ENCODE peak calls at places on chromosome X, in six cellular contexts. One of them, this sample, is unnamed.

GRCh38 chrX:133412246-133412645 is 3.0 kb downstream of the GPC4 start:
- DNase-seq in Right ventricle myocardium inferior: no peak
- DNase-seq in T-cell: no peak
- DNase-seq in stimulated activated CD4-positive, alpha-beta T cell treated with anti-CD3 and anti-CD28 coated beads, Interleukin-12 subunit alpha, Interleukin-12 subunit beta, amount 100 ng/mL, for 24 hours: no peak
- DNase-seq in GM19239: no peak
- DNase-seq in lower leg skin: no peak
- DNase-seq in this sample: no peak

GRCh38 chrX:24231169-24231568 is 81.6 kb downstream of the ZFX start:
- DNase-seq in Right ventricle myocardium inferior: no peak
- DNase-seq in T-cell: no peak
- DNase-seq in stimulated activated CD4-positive, alpha-beta T cell treated with anti-CD3 and anti-CD28 coated beads, Interleukin-12 subunit alpha, Interleukin-12 subunit beta, amount 100 ng/mL, for 24 hours: no peak
- DNase-seq in GM19239: no peak
- DNase-seq in lower leg skin: no peak
- DNase-seq in this sample: peak

GRCh38 chrX:153380691-153381090 is 20.5 kb downstream of the PNMA6E start:
- DNase-seq in Right ventricle myocardium inferior: no peak
- DNase-seq in T-cell: no peak
- DNase-seq in stimulated activated CD4-positive, alpha-beta T cell treated with anti-CD3 and anti-CD28 coated beads, Interleukin-12 subunit alpha, Interleukin-12 subunit beta, amount 100 ng/mL, for 24 hours: no peak
- DNase-seq in GM19239: no peak
- DNase-seq in lower leg skin: no peak
- DNase-seq in this sample: no peak

GRCh38 chrX:48998391-48998790 is 3.7 kb downstream of the GRIPAP1 start:
- DNase-seq in Right ventricle myocardium inferior: no peak
- DNase-seq in T-cell: no peak
- DNase-seq in stimulated activated CD4-positive, alpha-beta T cell treated with anti-CD3 and anti-CD28 coated beads, Interleukin-12 subunit alpha, Interleukin-12 subunit beta, amount 100 ng/mL, for 24 hours: no peak
- DNase-seq in GM19239: no peak
- DNase-seq in lower leg skin: no peak
- DNase-seq in this sample: no peak

GRCh38 chrX:153782871-153783270 is 2.0 kb downstream of the SRPK3 start:
- DNase-seq in Right ventricle myocardium inferior: no peak
- DNase-seq in T-cell: no peak
- DNase-seq in stimulated activated CD4-positive, alpha-beta T cell treated with anti-CD3 and anti-CD28 coated beads, Interleukin-12 subunit alpha, Interleukin-12 subunit beta, amount 100 ng/mL, for 24 hours: no peak
- DNase-seq in GM19239: no peak
- DNase-seq in lower leg skin: no peak
- DNase-seq in this sample: no peak

GRCh38 chrX:150696264-150696789 is 3.1 kb downstream of the MTMR1 start:
- DNase-seq in Right ventricle myocardium inferior: no peak
- DNase-seq in T-cell: no peak
- DNase-seq in stimulated activated CD4-positive, alpha-beta T cell treated with anti-CD3 and anti-CD28 coated beads, Interleukin-12 subunit alpha, Interleukin-12 subunit beta, amount 100 ng/mL, for 24 hours: no peak
- DNase-seq in GM19239: no peak
- DNase-seq in lower leg skin: no peak
- DNase-seq in this sample: no peak

GRCh38 chrX:138034136-138034535 is 468.2 kb downstream of the ZIC3 start:
- DNase-seq in Right ventricle myocardium inferior: no peak
- DNase-seq in T-cell: no peak
- DNase-seq in stimulated activated CD4-positive, alpha-beta T cell treated with anti-CD3 and anti-CD28 coated beads, Interleukin-12 subunit alpha, Interleukin-12 subunit beta, amount 100 ng/mL, for 24 hours: no peak
- DNase-seq in GM19239: no peak
- DNase-seq in lower leg skin: no peak
- DNase-seq in this sample: no peak

GRCh38 chrX:150227873-150228272 is 135.2 kb upstream of the MAMLD1 start:
- DNase-seq in Right ventricle myocardium inferior: no peak
- DNase-seq in T-cell: no peak
- DNase-seq in stimulated activated CD4-positive, alpha-beta T cell treated with anti-CD3 and anti-CD28 coated beads, Interleukin-12 subunit alpha, Interleukin-12 subunit beta, amount 100 ng/mL, for 24 hours: no peak
- DNase-seq in GM19239: no peak
- DNase-seq in lower leg skin: no peak
- DNase-seq in this sample: no peak

GRCh38 chrX:13903405-13903804 is 86.5 kb upstream of the GPM6B start:
- DNase-seq in Right ventricle myocardium inferior: no peak
- DNase-seq in T-cell: no peak
- DNase-seq in stimulated activated CD4-positive, alpha-beta T cell treated with anti-CD3 and anti-CD28 coated beads, Interleukin-12 subunit alpha, Interleukin-12 subunit beta, amount 100 ng/mL, for 24 hours: no peak
- DNase-seq in GM19239: no peak
- DNase-seq in lower leg skin: no peak
- DNase-seq in this sample: no peak

GRCh38 chrX:153966841-153967535 is 4.6 kb downstream of the HCFC1 start:
- DNase-seq in Right ventricle myocardium inferior: no peak
- DNase-seq in T-cell: no peak
- DNase-seq in stimulated activated CD4-positive, alpha-beta T cell treated with anti-CD3 and anti-CD28 coated beads, Interleukin-12 subunit alpha, Interleukin-12 subunit beta, amount 100 ng/mL, for 24 hours: no peak
- DNase-seq in GM19239: no peak
- DNase-seq in lower leg skin: no peak
- DNase-seq in this sample: no peak

GRCh38 chrX:39946822-39947221 is 150.9 kb downstream of the BCOR start:
- DNase-seq in Right ventricle myocardium inferior: no peak
- DNase-seq in T-cell: no peak
- DNase-seq in stimulated activated CD4-positive, alpha-beta T cell treated with anti-CD3 and anti-CD28 coated beads, Interleukin-12 subunit alpha, Interleukin-12 subunit beta, amount 100 ng/mL, for 24 hours: no peak
- DNase-seq in GM19239: no peak
- DNase-seq in lower leg skin: no peak
- DNase-seq in this sample: peak

GRCh38 chrX:119690921-119691716 is 1.8 kb downstream of the SEPTIN6 start:
- DNase-seq in Right ventricle myocardium inferior: no peak
- DNase-seq in T-cell: no peak
- DNase-seq in stimulated activated CD4-positive, alpha-beta T cell treated with anti-CD3 and anti-CD28 coated beads, Interleukin-12 subunit alpha, Interleukin-12 subunit beta, amount 100 ng/mL, for 24 hours: no peak
- DNase-seq in GM19239: no peak
- DNase-seq in lower leg skin: no peak
- DNase-seq in this sample: peak

GRCh38 chrX:74514384-74514783 is 93.1 kb downstream of the SLC16A2 start:
- DNase-seq in Right ventricle myocardium inferior: no peak
- DNase-seq in T-cell: no peak
- DNase-seq in stimulated activated CD4-positive, alpha-beta T cell treated with anti-CD3 and anti-CD28 coated beads, Interleukin-12 subunit alpha, Interleukin-12 subunit beta, amount 100 ng/mL, for 24 hours: no peak
- DNase-seq in GM19239: no peak
- DNase-seq in lower leg skin: no peak
- DNase-seq in this sample: no peak

GRCh38 chrX:9464435-9465371 is at the start of gene TBL1X:
- DNase-seq in Right ventricle myocardium inferior: peak
- DNase-seq in T-cell: peak
- DNase-seq in stimulated activated CD4-positive, alpha-beta T cell treated with anti-CD3 and anti-CD28 coated beads, Interleukin-12 subunit alpha, Interleukin-12 subunit beta, amount 100 ng/mL, for 24 hours: no peak
- DNase-seq in GM19239: peak
- DNase-seq in lower leg skin: peak
- DNase-seq in this sample: peak

GRCh38 chrX:149898554-149898953 is 17.6 kb downstream of the MAGEA8 start:
- DNase-seq in Right ventricle myocardium inferior: no peak
- DNase-seq in T-cell: no peak
- DNase-seq in stimulated activated CD4-positive, alpha-beta T cell treated with anti-CD3 and anti-CD28 coated beads, Interleukin-12 subunit alpha, Interleukin-12 subunit beta, amount 100 ng/mL, for 24 hours: no peak
- DNase-seq in GM19239: no peak
- DNase-seq in lower leg skin: no peak
- DNase-seq in this sample: no peak

GRCh38 chrX:34659575-34659974 is 2.5 kb upstream of the TMEM47 start:
- DNase-seq in Right ventricle myocardium inferior: no peak
- DNase-seq in T-cell: no peak
- DNase-seq in stimulated activated CD4-positive, alpha-beta T cell treated with anti-CD3 and anti-CD28 coated beads, Interleukin-12 subunit alpha, Interleukin-12 subunit beta, amount 100 ng/mL, for 24 hours: no peak
- DNase-seq in GM19239: no peak
- DNase-seq in lower leg skin: no peak
- DNase-seq in this sample: no peak

GRCh38 chrX:46173159-46173558 is 372.1 kb downstream of the ZNF674 start:
- DNase-seq in Right ventricle myocardium inferior: no peak
- DNase-seq in T-cell: no peak
- DNase-seq in stimulated activated CD4-positive, alpha-beta T cell treated with anti-CD3 and anti-CD28 coated beads, Interleukin-12 subunit alpha, Interleukin-12 subunit beta, amount 100 ng/mL, for 24 hours: no peak
- DNase-seq in GM19239: no peak
- DNase-seq in lower leg skin: no peak
- DNase-seq in this sample: no peak

GRCh38 chrX:11899091-11899490 is 141.1 kb downstream of the MSL3 start:
- DNase-seq in Right ventricle myocardium inferior: no peak
- DNase-seq in T-cell: no peak
- DNase-seq in stimulated activated CD4-positive, alpha-beta T cell treated with anti-CD3 and anti-CD28 coated beads, Interleukin-12 subunit alpha, Interleukin-12 subunit beta, amount 100 ng/mL, for 24 hours: no peak
- DNase-seq in GM19239: no peak
- DNase-seq in lower leg skin: no peak
- DNase-seq in this sample: peak

GRCh38 chrX:139126493-139126892 is 404.0 kb upstream of the F9 start:
- DNase-seq in Right ventricle myocardium inferior: no peak
- DNase-seq in T-cell: no peak
- DNase-seq in stimulated activated CD4-positive, alpha-beta T cell treated with anti-CD3 and anti-CD28 coated beads, Interleukin-12 subunit alpha, Interleukin-12 subunit beta, amount 100 ng/mL, for 24 hours: no peak
- DNase-seq in GM19239: peak
- DNase-seq in lower leg skin: no peak
- DNase-seq in this sample: no peak

GRCh38 chrX:152881289-152881688 is 16.6 kb upstream of the ZNF185 start:
- DNase-seq in Right ventricle myocardium inferior: no peak
- DNase-seq in T-cell: no peak
- DNase-seq in stimulated activated CD4-positive, alpha-beta T cell treated with anti-CD3 and anti-CD28 coated beads, Interleukin-12 subunit alpha, Interleukin-12 subunit beta, amount 100 ng/mL, for 24 hours: no peak
- DNase-seq in GM19239: no peak
- DNase-seq in lower leg skin: no peak
- DNase-seq in this sample: no peak

GRCh38 chrX:10199212-10199611 is 42.4 kb downstream of the CLCN4 start:
- DNase-seq in Right ventricle myocardium inferior: peak
- DNase-seq in T-cell: no peak
- DNase-seq in stimulated activated CD4-positive, alpha-beta T cell treated with anti-CD3 and anti-CD28 coated beads, Interleukin-12 subunit alpha, Interleukin-12 subunit beta, amount 100 ng/mL, for 24 hours: no peak
- DNase-seq in GM19239: no peak
- DNase-seq in lower leg skin: peak
- DNase-seq in this sample: peak

GRCh38 chrX:72299891-72300630 is 5.7 kb downstream of the CITED1 start:
- DNase-seq in Right ventricle myocardium inferior: no peak
- DNase-seq in T-cell: no peak
- DNase-seq in stimulated activated CD4-positive, alpha-beta T cell treated with anti-CD3 and anti-CD28 coated beads, Interleukin-12 subunit alpha, Interleukin-12 subunit beta, amount 100 ng/mL, for 24 hours: no peak
- DNase-seq in GM19239: no peak
- DNase-seq in lower leg skin: no peak
- DNase-seq in this sample: no peak

GRCh38 chrX:103730746-103731508 is 20.2 kb downstream of the TMEM31 start:
- DNase-seq in Right ventricle myocardium inferior: no peak
- DNase-seq in T-cell: no peak
- DNase-seq in stimulated activated CD4-positive, alpha-beta T cell treated with anti-CD3 and anti-CD28 coated beads, Interleukin-12 subunit alpha, Interleukin-12 subunit beta, amount 100 ng/mL, for 24 hours: no peak
- DNase-seq in GM19239: no peak
- DNase-seq in lower leg skin: no peak
- DNase-seq in this sample: peak

GRCh38 chrX:54470054-54470760 is 25.8 kb downstream of the FGD1 start:
- DNase-seq in Right ventricle myocardium inferior: no peak
- DNase-seq in T-cell: no peak
- DNase-seq in stimulated activated CD4-positive, alpha-beta T cell treated with anti-CD3 and anti-CD28 coated beads, Interleukin-12 subunit alpha, Interleukin-12 subunit beta, amount 100 ng/mL, for 24 hours: no peak
- DNase-seq in GM19239: no peak
- DNase-seq in lower leg skin: no peak
- DNase-seq in this sample: no peak

GRCh38 chrX:39427492-39428289 is 626.4 kb downstream of the MID1IP1 start:
- DNase-seq in Right ventricle myocardium inferior: no peak
- DNase-seq in T-cell: no peak
- DNase-seq in stimulated activated CD4-positive, alpha-beta T cell treated with anti-CD3 and anti-CD28 coated beads, Interleukin-12 subunit alpha, Interleukin-12 subunit beta, amount 100 ng/mL, for 24 hours: peak
- DNase-seq in GM19239: no peak
- DNase-seq in lower leg skin: no peak
- DNase-seq in this sample: peak

GRCh38 chrX:106707771-106708454 is 18.6 kb upstream of the RNF128 start:
- DNase-seq in Right ventricle myocardium inferior: no peak
- DNase-seq in T-cell: no peak
- DNase-seq in stimulated activated CD4-positive, alpha-beta T cell treated with anti-CD3 and anti-CD28 coated beads, Interleukin-12 subunit alpha, Interleukin-12 subunit beta, amount 100 ng/mL, for 24 hours: no peak
- DNase-seq in GM19239: no peak
- DNase-seq in lower leg skin: no peak
- DNase-seq in this sample: peak

GRCh38 chrX:113421432-113421831 is 580.8 kb upstream of the AMOT start:
- DNase-seq in Right ventricle myocardium inferior: no peak
- DNase-seq in T-cell: no peak
- DNase-seq in stimulated activated CD4-positive, alpha-beta T cell treated with anti-CD3 and anti-CD28 coated beads, Interleukin-12 subunit alpha, Interleukin-12 subunit beta, amount 100 ng/mL, for 24 hours: no peak
- DNase-seq in GM19239: no peak
- DNase-seq in lower leg skin: no peak
- DNase-seq in this sample: no peak

GRCh38 chrX:41022579-41022978 is 62.7 kb upstream of the USP9X start:
- DNase-seq in Right ventricle myocardium inferior: no peak
- DNase-seq in T-cell: no peak
- DNase-seq in stimulated activated CD4-positive, alpha-beta T cell treated with anti-CD3 and anti-CD28 coated beads, Interleukin-12 subunit alpha, Interleukin-12 subunit beta, amount 100 ng/mL, for 24 hours: no peak
- DNase-seq in GM19239: no peak
- DNase-seq in lower leg skin: no peak
- DNase-seq in this sample: peak

GRCh38 chrX:130109429-130110378 is 593 bp downstream of the ELF4 start:
- DNase-seq in Right ventricle myocardium inferior: no peak
- DNase-seq in T-cell: no peak
- DNase-seq in stimulated activated CD4-positive, alpha-beta T cell treated with anti-CD3 and anti-CD28 coated beads, Interleukin-12 subunit alpha, Interleukin-12 subunit beta, amount 100 ng/mL, for 24 hours: no peak
- DNase-seq in GM19239: no peak
- DNase-seq in lower leg skin: no peak
- DNase-seq in this sample: peak

GRCh38 chrX:133849676-133850075 is 135.7 kb downstream of the GPC3 start:
- DNase-seq in Right ventricle myocardium inferior: no peak
- DNase-seq in T-cell: no peak
- DNase-seq in stimulated activated CD4-positive, alpha-beta T cell treated with anti-CD3 and anti-CD28 coated beads, Interleukin-12 subunit alpha, Interleukin-12 subunit beta, amount 100 ng/mL, for 24 hours: no peak
- DNase-seq in GM19239: no peak
- DNase-seq in lower leg skin: no peak
- DNase-seq in this sample: peak

GRCh38 chrX:149871940-149872339 is 9.0 kb upstream of the MAGEA8 start:
- DNase-seq in Right ventricle myocardium inferior: no peak
- DNase-seq in T-cell: peak
- DNase-seq in stimulated activated CD4-positive, alpha-beta T cell treated with anti-CD3 and anti-CD28 coated beads, Interleukin-12 subunit alpha, Interleukin-12 subunit beta, amount 100 ng/mL, for 24 hours: peak
- DNase-seq in GM19239: peak
- DNase-seq in lower leg skin: no peak
- DNase-seq in this sample: peak

GRCh38 chrX:31223817-31224216 is 152.0 kb upstream of the FTHL17 start:
- DNase-seq in Right ventricle myocardium inferior: no peak
- DNase-seq in T-cell: no peak
- DNase-seq in stimulated activated CD4-positive, alpha-beta T cell treated with anti-CD3 and anti-CD28 coated beads, Interleukin-12 subunit alpha, Interleukin-12 subunit beta, amount 100 ng/mL, for 24 hours: no peak
- DNase-seq in GM19239: no peak
- DNase-seq in lower leg skin: no peak
- DNase-seq in this sample: peak